ENCODE peak calls at places on chromosomes 1 and 21, in six cellular contexts. H is H1, U is K562, Q is GM23338, B is HepG2, Z is GM12878. T is an unnamed sample.

GRCh38 chr1:193487722-193488121 is 301.3 kb upstream of the B3GALT2 start:
- DNase-seq in H (no peak), U (no peak), Q (no peak), B (no peak), Z (no peak), T (no peak)

GRCh38 chr1:54335396-54336056 is 70.7 kb downstream of the SSBP3 start:
- DNase-seq in H (no peak), U (no peak), Q (no peak), B (no peak), Z (no peak), T (no peak)

GRCh38 chr21:46394819-46395152 is 63.9 kb upstream of the DIP2A start:
- DNase-seq in H (no peak), U (no peak), Q (no peak), B (no peak), Z (no peak), T (no peak)

GRCh38 chr21:35622612-35623011 is 437.7 kb downstream of the SETD4 start:
- DNase-seq in H (no peak), U (no peak), Q (peak; percentile 23), B (no peak), Z (no peak), T (no peak)

GRCh38 chr21:38839683-38840286 is 34.1 kb downstream of the ETS2 start:
- DNase-seq in H (no peak), U (no peak), Q (no peak), B (no peak), Z (no peak), T (no peak)

GRCh38 chr21:45451771-45452182 is 46.8 kb downstream of the COL18A1 start:
- DNase-seq in H (no peak), U (no peak), Q (no peak), B (no peak), Z (no peak), T (no peak)

GRCh38 chr1:222279591-222279990 is 268.3 kb downstream of the HHIPL2 start:
- DNase-seq in H (no peak), U (no peak), Q (no peak), B (no peak), Z (no peak), T (no peak)

GRCh38 chr1:33183306-33183705 is 1.5 kb upstream of the TRIM62 start:
- DNase-seq in H (no peak), U (no peak), Q (no peak), B (no peak), Z (no peak), T (no peak)

GRCh38 chr1:37739222-37739621 is 25.7 kb downstream of the EPHA10 start:
- DNase-seq in H (no peak), U (no peak), Q (no peak), B (peak; percentile 69), Z (no peak), T (no peak)

GRCh38 chr1:245074232-245074747 is 80.5 kb upstream of the KIF26B start:
- DNase-seq in H (no peak), U (no peak), Q (no peak), B (no peak), Z (no peak), T (no peak)

DNA sequence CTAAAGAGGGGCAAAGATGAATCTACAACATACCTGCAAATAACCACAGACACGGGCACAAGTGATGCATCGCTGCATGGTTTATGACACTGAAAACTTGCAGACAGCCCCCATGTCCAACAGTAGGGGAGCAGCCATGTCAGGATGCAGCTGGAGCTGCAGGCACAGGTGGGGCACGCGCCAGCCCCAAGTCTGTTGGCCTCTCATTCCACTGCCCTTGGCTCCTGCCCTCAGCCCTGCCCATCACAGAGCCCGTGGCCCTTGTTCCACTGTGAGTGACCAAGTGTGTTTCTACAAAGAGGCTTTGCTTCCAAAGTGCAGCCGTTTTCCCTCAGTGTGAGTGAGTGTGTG is 3.2 kb upstream of the PADI4 start:
- DNase-seq in H (no peak), U (no peak), Q (no peak), B (no peak), Z (no peak), T (no peak)
- TF ChIP-seq CREB1 in H (no peak), U (no peak), Q (no peak), B (no peak), Z (no peak), T (no peak)

GRCh38 chr1:167541013-167541412 is 12.5 kb downstream of the CREG1 start:
- DNase-seq in H (no peak), U (no peak), Q (no peak), B (no peak), Z (no peak), T (no peak)

GRCh38 chr1:167544447-167544846 is 9.1 kb downstream of the CREG1 start:
- DNase-seq in H (no peak), U (no peak), Q (no peak), B (no peak), Z (no peak), T (no peak)

GRCh38 chr1:167543566-167543965 is 10.0 kb downstream of the CREG1 start:
- DNase-seq in H (no peak), U (no peak), Q (no peak), B (no peak), Z (no peak), T (no peak)

GRCh38 chr1:167541610-167542009 is 12.0 kb downstream of the CREG1 start:
- DNase-seq in H (no peak), U (no peak), Q (no peak), B (no peak), Z (no peak), T (no peak)

GRCh38 chr1:167542109-167543032 is 11.2 kb downstream of the CREG1 start:
- DNase-seq in H (no peak), U (no peak), Q (no peak), B (peak; percentile 27), Z (no peak), T (no peak)
- TF ChIP-seq CREB1 in H (no peak), U (no peak), Q (no peak), B (no peak), Z (no peak), T (no peak)

GRCh38 chr1:61502011-61502410 is 222.9 kb downstream of the TM2D1 start:
- DNase-seq in H (no peak), U (no peak), Q (no peak), B (no peak), Z (no peak), T (no peak)

GRCh38 chr1:61504840-61505239 is 220.1 kb downstream of the TM2D1 start:
- DNase-seq in H (no peak), U (no peak), Q (no peak), B (no peak), Z (no peak), T (no peak)

GRCh38 chr1:61506231-61506630 is 218.7 kb downstream of the TM2D1 start:
- DNase-seq in H (no peak), U (no peak), Q (no peak), B (no peak), Z (no peak), T (no peak)

GRCh38 chr1:61504305-61504704 is 220.6 kb downstream of the TM2D1 start:
- DNase-seq in H (no peak), U (no peak), Q (no peak), B (no peak), Z (no peak), T (no peak)

DNA sequence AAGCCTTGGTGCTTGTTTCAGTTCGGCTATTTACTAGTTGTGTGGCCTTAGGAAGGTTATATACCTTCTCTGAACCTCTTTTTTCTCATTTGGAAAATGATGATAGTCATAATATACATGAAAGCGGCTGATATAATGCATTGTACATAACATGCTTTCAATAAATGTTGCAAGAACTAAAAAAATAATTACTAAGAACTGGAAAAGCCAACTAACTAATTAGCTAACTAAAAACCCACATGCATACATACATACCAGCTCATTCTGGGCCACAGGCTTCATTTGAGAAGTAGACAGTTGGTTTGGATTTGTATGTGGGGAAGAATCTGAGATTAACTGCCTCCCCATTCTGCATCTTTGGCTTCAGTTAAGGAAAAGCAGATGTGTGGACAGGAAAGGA is 218.0 kb downstream of the TM2D1 start:
- DNase-seq in H (no peak), U (no peak), Q (no peak), B (no peak), Z (no peak), T (no peak)
- TF ChIP-seq CREB1 in H (no peak), U (no peak), Q (no peak), B (no peak), Z (no peak), T (no peak)

GRCh38 chr1:229623838-229624237 is 2.1 kb downstream of the TAF5L start:
- DNase-seq in H (no peak), U (no peak), Q (no peak), B (no peak), Z (no peak), T (no peak)

GRCh38 chr1:229627003-229627402 is 956 bp downstream of the URB2 start:
- DNase-seq in H (no peak), U (no peak), Q (no peak), B (no peak), Z (no peak), T (no peak)

GRCh38 chr1:229625893-229626831 is at the start of the genes TAF5L and URB2:
- DNase-seq in H (peak; percentile 87), U (peak; percentile 92), Q (peak; percentile 93), B (peak; percentile 75), Z (peak; percentile 38), T (peak; percentile 84)

GRCh38 chr1:229624521-229624905 is 1.4 kb downstream of the TAF5L start:
- DNase-seq in H (no peak), U (no peak), Q (no peak), B (no peak), Z (no peak), T (no peak)

DNA sequence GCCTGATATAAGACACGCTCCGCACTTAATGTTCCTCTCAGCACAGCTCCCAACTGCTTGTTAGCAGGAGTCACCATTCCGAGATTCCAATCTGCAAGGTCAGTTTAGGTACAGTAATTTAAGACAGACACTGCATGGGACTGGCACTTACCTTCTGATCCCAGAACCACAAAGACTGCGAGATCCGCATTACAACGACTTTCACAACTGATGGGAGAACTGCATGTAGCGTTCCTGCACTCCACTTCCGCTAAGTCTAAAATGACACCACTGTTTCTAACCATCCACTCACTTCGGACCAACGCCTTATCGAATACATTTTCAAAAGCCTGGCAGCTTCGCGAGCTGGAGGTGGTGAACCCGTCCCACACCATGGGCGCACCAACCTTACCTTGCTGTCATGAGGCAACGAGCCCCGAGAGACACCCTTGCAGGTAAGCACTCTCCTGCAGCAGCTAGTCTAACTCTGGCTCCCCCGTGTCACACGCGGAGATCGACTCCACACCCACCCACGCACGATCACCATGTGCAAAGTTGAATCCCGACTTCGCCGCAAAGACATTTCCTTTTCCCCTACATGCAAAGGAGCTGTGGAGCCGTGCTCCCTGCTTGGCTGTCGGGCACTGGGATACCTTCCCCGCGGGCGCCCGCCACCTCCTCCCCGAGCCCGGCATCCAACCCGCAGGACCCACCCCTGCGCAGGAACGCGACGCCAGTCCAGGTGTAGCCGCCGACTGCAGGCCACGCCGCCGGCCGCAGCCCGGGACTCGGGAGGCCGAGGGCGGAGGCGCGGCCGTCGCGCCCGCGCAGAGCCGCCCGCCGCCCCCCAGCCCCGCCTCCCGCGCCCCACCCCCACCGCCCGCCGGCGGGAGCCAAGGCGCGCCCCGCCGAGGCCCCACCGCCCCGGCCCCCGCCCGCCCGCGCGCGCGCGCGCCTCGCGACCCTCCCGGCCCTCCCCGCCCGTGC is 733 bp downstream of the TAF5L start:
- DNase-seq in H (peak; percentile 66), U (peak; percentile 94), Q (peak; percentile 71), B (peak; percentile 31), Z (no peak), T (peak; percentile 54)
- TF ChIP-seq CREB1 in H (no peak), U (no peak), Q (no peak), B (no peak), Z (no peak), T (no peak)

GRCh38 chr1:232292818-232293217 is 337.1 kb downstream of the SIPA1L2 start:
- DNase-seq in H (no peak), U (no peak), Q (no peak), B (no peak), Z (no peak), T (no peak)
- TF ChIP-seq CREB1 in H (no peak), U (no peak), Q (no peak), B (no peak), Z (no peak), T (no peak)